ENCODE peak calls at places on chromosomes 13 and 19, in ten cellular contexts. One of them, this sample, is unnamed.

GRCh38 chr19:48842744-48843162 is 6.5 kb upstream of the HSD17B14 start:
- DNase-seq in lung: peak
- DNase-seq in endothelial cell: peak
- DNase-seq in tibial nerve: peak
- DNase-seq in brain microvascular endothelial cell: peak
- DNase-seq in AG04449: no peak
- DNase-seq in foreskin keratinocyte: no peak
- DNase-seq in fibroblast of mammary gland: peak
- DNase-seq in BJ: no peak
- DNase-seq in left ventricle myocardium inferior: no peak
- DNase-seq in this sample: peak

GRCh38 chr19:36207605-36208252 is 6.7 kb downstream of the ZNF565 start:
- DNase-seq in lung: no peak
- DNase-seq in endothelial cell: no peak
- DNase-seq in tibial nerve: no peak
- DNase-seq in brain microvascular endothelial cell: no peak
- DNase-seq in AG04449: no peak
- DNase-seq in foreskin keratinocyte: no peak
- DNase-seq in fibroblast of mammary gland: no peak
- DNase-seq in BJ: no peak
- DNase-seq in left ventricle myocardium inferior: no peak
- DNase-seq in this sample: no peak

GRCh38 chr13:87057807-87058520 is 613.2 kb upstream of the SLITRK5 start:
- DNase-seq in lung: no peak
- DNase-seq in endothelial cell: no peak
- DNase-seq in tibial nerve: no peak
- DNase-seq in brain microvascular endothelial cell: no peak
- DNase-seq in AG04449: no peak
- DNase-seq in foreskin keratinocyte: no peak
- DNase-seq in fibroblast of mammary gland: peak
- DNase-seq in BJ: no peak
- DNase-seq in left ventricle myocardium inferior: no peak
- DNase-seq in this sample: no peak

GRCh38 chr13:77584111-77584510 is 48.6 kb downstream of the SCEL start:
- DNase-seq in lung: no peak
- DNase-seq in endothelial cell: no peak
- DNase-seq in tibial nerve: no peak
- DNase-seq in brain microvascular endothelial cell: no peak
- DNase-seq in AG04449: no peak
- DNase-seq in foreskin keratinocyte: peak
- DNase-seq in fibroblast of mammary gland: no peak
- DNase-seq in BJ: no peak
- DNase-seq in left ventricle myocardium inferior: no peak
- DNase-seq in this sample: no peak

GRCh38 chr13:30616927-30617314 is 799 bp upstream of the USPL1 start:
- DNase-seq in lung: peak
- DNase-seq in endothelial cell: peak
- DNase-seq in tibial nerve: peak
- DNase-seq in brain microvascular endothelial cell: peak
- DNase-seq in AG04449: peak
- DNase-seq in foreskin keratinocyte: peak
- DNase-seq in fibroblast of mammary gland: peak
- DNase-seq in BJ: peak
- DNase-seq in left ventricle myocardium inferior: peak
- DNase-seq in this sample: no peak

GRCh38 chr19:44955500-44956439 is 590 bp downstream of the CLPTM1 start:
- DNase-seq in lung: no peak
- DNase-seq in endothelial cell: no peak
- DNase-seq in tibial nerve: no peak
- DNase-seq in brain microvascular endothelial cell: no peak
- DNase-seq in AG04449: no peak
- DNase-seq in foreskin keratinocyte: no peak
- DNase-seq in fibroblast of mammary gland: no peak
- DNase-seq in BJ: no peak
- DNase-seq in left ventricle myocardium inferior: no peak
- DNase-seq in this sample: no peak

GRCh38 chr19:11364296-11364904 is 9.2 kb downstream of the PLPPR2 start:
- DNase-seq in lung: no peak
- DNase-seq in endothelial cell: no peak
- DNase-seq in tibial nerve: no peak
- DNase-seq in brain microvascular endothelial cell: no peak
- DNase-seq in AG04449: no peak
- DNase-seq in foreskin keratinocyte: no peak
- DNase-seq in fibroblast of mammary gland: no peak
- DNase-seq in BJ: no peak
- DNase-seq in left ventricle myocardium inferior: no peak
- DNase-seq in this sample: no peak

GRCh38 chr19:722553-723101 is 13.9 kb downstream of the PALM start:
- DNase-seq in lung: no peak
- DNase-seq in endothelial cell: no peak
- DNase-seq in tibial nerve: no peak
- DNase-seq in brain microvascular endothelial cell: no peak
- DNase-seq in AG04449: no peak
- DNase-seq in foreskin keratinocyte: no peak
- DNase-seq in fibroblast of mammary gland: no peak
- DNase-seq in BJ: no peak
- DNase-seq in left ventricle myocardium inferior: peak
- DNase-seq in this sample: no peak

GRCh38 chr13:110239280-110240120 is 67.5 kb downstream of the COL4A1 start:
- DNase-seq in lung: no peak
- DNase-seq in endothelial cell: peak
- DNase-seq in tibial nerve: no peak
- DNase-seq in brain microvascular endothelial cell: no peak
- DNase-seq in AG04449: no peak
- DNase-seq in foreskin keratinocyte: no peak
- DNase-seq in fibroblast of mammary gland: peak
- DNase-seq in BJ: no peak
- DNase-seq in left ventricle myocardium inferior: no peak
- DNase-seq in this sample: no peak
- TF ChIP-seq CTCF in lung: no peak
- TF ChIP-seq CTCF in endothelial cell: no peak
- TF ChIP-seq CTCF in tibial nerve: no peak
- TF ChIP-seq CTCF in brain microvascular endothelial cell: peak
- TF ChIP-seq CTCF in AG04449: no peak
- TF ChIP-seq CTCF in foreskin keratinocyte: peak
- TF ChIP-seq CTCF in fibroblast of mammary gland: peak
- TF ChIP-seq CTCF in BJ: no peak
- TF ChIP-seq CTCF in left ventricle myocardium inferior: no peak
- TF ChIP-seq CTCF in this sample: no peak

GRCh38 chr19:15297416-15298224 is 34.7 kb downstream of the BRD4 start:
- DNase-seq in lung: no peak
- DNase-seq in endothelial cell: no peak
- DNase-seq in tibial nerve: no peak
- DNase-seq in brain microvascular endothelial cell: peak
- DNase-seq in AG04449: no peak
- DNase-seq in foreskin keratinocyte: peak
- DNase-seq in fibroblast of mammary gland: peak
- DNase-seq in BJ: peak
- DNase-seq in left ventricle myocardium inferior: no peak
- DNase-seq in this sample: no peak
- TF ChIP-seq CTCF in lung: no peak
- TF ChIP-seq CTCF in endothelial cell: no peak
- TF ChIP-seq CTCF in tibial nerve: no peak
- TF ChIP-seq CTCF in brain microvascular endothelial cell: peak
- TF ChIP-seq CTCF in AG04449: no peak
- TF ChIP-seq CTCF in foreskin keratinocyte: peak
- TF ChIP-seq CTCF in fibroblast of mammary gland: peak
- TF ChIP-seq CTCF in BJ: peak
- TF ChIP-seq CTCF in left ventricle myocardium inferior: no peak
- TF ChIP-seq CTCF in this sample: no peak

GRCh38 chr13:33015791-33016323 is 366 bp upstream of the KL start:
- DNase-seq in lung: no peak
- DNase-seq in endothelial cell: peak
- DNase-seq in tibial nerve: no peak
- DNase-seq in brain microvascular endothelial cell: no peak
- DNase-seq in AG04449: no peak
- DNase-seq in foreskin keratinocyte: no peak
- DNase-seq in fibroblast of mammary gland: no peak
- DNase-seq in BJ: no peak
- DNase-seq in left ventricle myocardium inferior: peak
- DNase-seq in this sample: peak

GRCh38 chr13:33015275-33015674 is 948 bp upstream of the KL start:
- DNase-seq in lung: no peak
- DNase-seq in endothelial cell: peak
- DNase-seq in tibial nerve: peak
- DNase-seq in brain microvascular endothelial cell: no peak
- DNase-seq in AG04449: no peak
- DNase-seq in foreskin keratinocyte: no peak
- DNase-seq in fibroblast of mammary gland: no peak
- DNase-seq in BJ: no peak
- DNase-seq in left ventricle myocardium inferior: no peak
- DNase-seq in this sample: no peak

GRCh38 chr13:33018886-33019285 is 2.7 kb downstream of the KL start:
- DNase-seq in lung: no peak
- DNase-seq in endothelial cell: no peak
- DNase-seq in tibial nerve: no peak
- DNase-seq in brain microvascular endothelial cell: no peak
- DNase-seq in AG04449: no peak
- DNase-seq in foreskin keratinocyte: no peak
- DNase-seq in fibroblast of mammary gland: no peak
- DNase-seq in BJ: no peak
- DNase-seq in left ventricle myocardium inferior: no peak
- DNase-seq in this sample: no peak

GRCh38 chr13:33016414-33017409 is at the start of gene KL:
- DNase-seq in lung: peak
- DNase-seq in endothelial cell: peak
- DNase-seq in tibial nerve: no peak
- DNase-seq in brain microvascular endothelial cell: no peak
- DNase-seq in AG04449: no peak
- DNase-seq in foreskin keratinocyte: no peak
- DNase-seq in fibroblast of mammary gland: no peak
- DNase-seq in BJ: no peak
- DNase-seq in left ventricle myocardium inferior: peak
- DNase-seq in this sample: peak

DNA sequence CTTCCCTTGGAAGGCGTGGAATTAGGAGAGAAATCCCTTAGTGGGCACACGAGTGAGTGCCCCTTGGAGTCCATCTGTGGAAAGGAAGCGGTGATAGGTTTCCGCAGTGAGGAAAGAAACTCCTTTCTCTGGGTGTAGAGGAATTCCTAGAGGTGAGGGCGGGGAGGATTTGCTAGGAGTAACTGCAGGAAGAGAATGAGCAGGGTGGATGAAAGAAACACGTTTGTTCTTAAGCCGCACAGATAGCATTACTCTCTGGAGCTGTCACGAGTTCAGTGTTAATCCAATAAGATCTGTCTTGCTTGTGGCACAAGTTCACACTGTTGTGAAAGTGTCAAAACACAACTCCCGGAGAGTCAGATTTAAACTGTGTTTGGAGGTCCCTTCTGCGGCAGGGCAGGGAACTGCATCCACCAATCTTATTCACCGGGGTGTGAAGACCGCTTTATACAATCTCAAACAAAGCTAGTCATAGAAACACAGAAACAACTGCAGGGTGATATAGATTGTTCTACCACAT is 1.2 kb downstream of the KL start:
- DNase-seq in lung: no peak
- DNase-seq in endothelial cell: peak
- DNase-seq in tibial nerve: peak
- DNase-seq in brain microvascular endothelial cell: no peak
- DNase-seq in AG04449: no peak
- DNase-seq in foreskin keratinocyte: peak
- DNase-seq in fibroblast of mammary gland: peak
- DNase-seq in BJ: no peak
- DNase-seq in left ventricle myocardium inferior: peak
- DNase-seq in this sample: no peak
- TF ChIP-seq CTCF in lung: peak
- TF ChIP-seq CTCF in endothelial cell: peak
- TF ChIP-seq CTCF in tibial nerve: peak
- TF ChIP-seq CTCF in brain microvascular endothelial cell: peak
- TF ChIP-seq CTCF in AG04449: peak
- TF ChIP-seq CTCF in foreskin keratinocyte: peak
- TF ChIP-seq CTCF in fibroblast of mammary gland: peak
- TF ChIP-seq CTCF in BJ: no peak
- TF ChIP-seq CTCF in left ventricle myocardium inferior: peak
- TF ChIP-seq CTCF in this sample: peak

DNA sequence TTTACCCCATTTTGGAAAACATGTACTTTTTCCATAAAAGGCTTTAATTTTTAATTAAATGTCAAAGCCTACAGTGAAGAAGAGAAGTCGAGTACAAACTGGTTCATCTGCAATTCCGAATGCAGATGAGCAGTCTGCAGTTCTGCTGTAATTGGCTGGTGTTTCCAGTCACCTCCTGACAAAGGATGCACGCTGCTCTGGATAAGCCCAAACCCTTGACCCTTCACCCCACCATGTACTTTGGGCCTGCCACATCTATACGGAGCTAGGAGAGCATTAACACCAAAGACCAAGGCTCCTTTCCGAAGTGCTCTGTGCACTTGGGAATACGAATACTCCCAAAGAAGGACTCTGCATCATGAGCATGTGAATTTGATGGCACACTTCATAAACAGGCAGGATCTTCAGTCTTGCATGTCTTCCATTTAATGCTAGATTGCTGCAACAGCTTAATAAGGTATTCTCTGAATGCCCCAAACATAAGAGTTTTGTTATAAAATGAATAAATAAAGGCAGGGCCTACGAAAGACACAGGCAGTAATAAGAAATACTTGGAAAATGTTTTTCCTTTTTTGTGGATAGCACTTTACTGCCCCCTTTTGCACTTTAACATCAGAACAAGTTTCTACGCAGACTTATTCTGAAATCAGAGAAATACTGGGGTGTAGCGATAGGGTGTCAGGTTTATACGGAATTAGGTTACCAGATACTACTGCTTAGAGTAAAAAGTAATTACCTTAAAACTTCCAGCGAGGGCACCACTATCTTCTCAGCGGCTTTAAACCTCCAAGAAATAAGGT is 15.1 kb downstream of the EFNB2 start:
- DNase-seq in lung: no peak
- DNase-seq in endothelial cell: no peak
- DNase-seq in tibial nerve: no peak
- DNase-seq in brain microvascular endothelial cell: no peak
- DNase-seq in AG04449: no peak
- DNase-seq in foreskin keratinocyte: no peak
- DNase-seq in fibroblast of mammary gland: peak
- DNase-seq in BJ: no peak
- DNase-seq in left ventricle myocardium inferior: no peak
- DNase-seq in this sample: no peak
- TF ChIP-seq CTCF in lung: peak
- TF ChIP-seq CTCF in endothelial cell: no peak
- TF ChIP-seq CTCF in tibial nerve: peak
- TF ChIP-seq CTCF in brain microvascular endothelial cell: peak
- TF ChIP-seq CTCF in AG04449: peak
- TF ChIP-seq CTCF in foreskin keratinocyte: peak
- TF ChIP-seq CTCF in fibroblast of mammary gland: peak
- TF ChIP-seq CTCF in BJ: peak
- TF ChIP-seq CTCF in left ventricle myocardium inferior: peak
- TF ChIP-seq CTCF in this sample: no peak